ENCODE peak calls at places on chromosome 19, in five cellular contexts. J is GM23248; U is CD8-positive, alpha-beta T cell; D is thoracic aorta; Q is effector memory CD4-positive, alpha-beta T cell. M is an unnamed sample. For H3K4me1, the result is how much of the 10 kb centered on the place peaks cover.

GRCh38 chr19:37304884-37305255 is 66.0 kb upstream of the ZNF527 start:
- DNase-seq in J (no peak), U (no peak), D (no peak), Q (no peak), M (no peak)

GRCh38 chr19:48556825-48557224 is 4.9 kb downstream of the SULT2B1 start:
- DNase-seq in J (no peak), U (no peak), D (no peak), Q (no peak), M (no peak)

GRCh38 chr19:10701955-10702307 is 692 bp downstream of the QTRT1 start:
- DNase-seq in J (peak), U (no peak), D (no peak), Q (no peak), M (no peak)

GRCh38 chr19:19146000-19146608 is 7.8 kb upstream of the TMEM161A start:
- DNase-seq in J (peak), U (peak), D (no peak), Q (peak), M (peak)

GRCh38 chr19:48342414-48342738 is 17.0 kb downstream of the EMP3 start:
- DNase-seq in J (no peak), U (no peak), D (no peak), Q (no peak), M (no peak)

GRCh38 chr19:53577968-53578367 is 40.0 kb downstream of the ZNF331 start:
- DNase-seq in J (no peak), U (no peak), D (no peak), Q (no peak), M (no peak)

GRCh38 chr19:39544201-39544903 is 4.4 kb upstream of the EID2 start:
- DNase-seq in J (peak), U (no peak), D (no peak), Q (no peak), M (no peak)

GRCh38 chr19:51702754-51703654 is 9.9 kb downstream of the SPACA6 start:
- DNase-seq in J (peak), U (no peak), D (no peak), Q (no peak), M (no peak)

GRCh38 chr19:27777726-27778125 is 1435.2 kb downstream of the UQCRFS1 start:
- DNase-seq in J (no peak), U (no peak), D (no peak), Q (no peak), M (no peak)

GRCh38 chr19:54030895-54031586 is 32.7 kb downstream of the VSTM1 start:
- DNase-seq in J (peak), U (no peak), D (no peak), Q (no peak), M (no peak)

GRCh38 chr19:42531313-42531712 is 3.0 kb upstream of the CEACAM1 start:
- DNase-seq in J (no peak), U (no peak), D (no peak), Q (no peak), M (no peak)

GRCh38 chr19:10921909-10922637 is 6.4 kb downstream of the YIPF2 start:
- DNase-seq in J (no peak), U (no peak), D (no peak), Q (no peak), M (no peak)

GRCh38 chr19:45293682-45294081 is 29.0 kb downstream of the CKM start:
- DNase-seq in J (no peak), U (no peak), D (no peak), Q (no peak), M (peak)

GRCh38 chr19:13234518-13234917 is 84.3 kb downstream of the IER2 start:
- DNase-seq in J (peak), U (peak), D (no peak), Q (peak), M (peak)

GRCh38 chr19:41098762-41099161 is 10.5 kb downstream of the CYP2A13 start:
- DNase-seq in J (no peak), U (no peak), D (no peak), Q (no peak), M (no peak)

GRCh38 chr19:16355293-16356043 is 30.8 kb downstream of the KLF2 start:
- DNase-seq in J (peak), U (no peak), D (no peak), Q (no peak), M (peak)

GRCh38 chr19:11296264-11296663 is 304 bp downstream of the TSPAN16 start:
- DNase-seq in J (peak), U (no peak), D (no peak), Q (no peak), M (peak)

GRCh38 chr19:45147835-45148676 is 12.7 kb downstream of the NKPD1 start:
- DNase-seq in J (no peak), U (no peak), D (no peak), Q (no peak), M (no peak)

GRCh38 chr19:48739835-48740704 is at the start of gene RASIP1:
- DNase-seq in J (no peak), U (no peak), D (no peak), Q (no peak), M (peak)

GRCh38 chr19:15317392-15318011 is 14.8 kb downstream of the BRD4 start:
- DNase-seq in J (peak), U (no peak), D (no peak), Q (no peak), M (no peak)

GRCh38 chr19:15549581-15549980 is 41.3 kb downstream of the CYP4F22 start:
- DNase-seq in J (no peak), U (no peak), D (no peak), Q (no peak), M (no peak)

GRCh38 chr19:48385461-48386087 is 5.8 kb downstream of the KDELR1 start:
- DNase-seq in J (no peak), U (no peak), D (no peak), Q (no peak), M (no peak)

GRCh38 chr19:12545267-12545666 is 6.0 kb downstream of the ZNF564 start:
- DNase-seq in J (no peak), U (no peak), D (no peak), Q (no peak), M (no peak)

GRCh38 chr19:40889366-40889765 is 7.3 kb upstream of the CYP2A7 start:
- DNase-seq in J (peak), U (no peak), D (no peak), Q (no peak), M (no peak)

GRCh38 chr19:12938536-12939291 is at the start of gene CALR:
- DNase-seq in J (peak), U (no peak), D (no peak), Q (no peak), M (no peak)

GRCh38 chr19:44808463-44809371 is at the start of gene BCAM:
- DNase-seq in J (peak), U (no peak), D (no peak), Q (no peak), M (peak)

GRCh38 chr19:44653977-44654784 is 10.5 kb downstream of the PVR start:
- DNase-seq in J (peak), U (peak), D (no peak), Q (peak), M (peak)

GRCh38 chr19:55654323-55654832 is 457 bp upstream of the U2AF2 start:
- DNase-seq in J (peak), U (peak), D (peak), Q (peak), M (peak)

GRCh38 chr19:41691268-41691970 is 3.3 kb upstream of the CEACAM7 start:
- DNase-seq in J (peak), U (no peak), D (no peak), Q (peak), M (no peak)

GRCh38 chr19:51491586-51491985 is 10.0 kb downstream of the SIGLEC12 start:
- DNase-seq in J (no peak), U (no peak), D (no peak), Q (no peak), M (no peak)

GRCh38 chr19:29278716-29279115 is 65.8 kb upstream of the UQCRFS1 start:
- DNase-seq in J (no peak), U (no peak), D (no peak), Q (no peak), M (no peak)

GRCh38 chr19:42198676-42199439 is 18.6 kb downstream of the DEDD2 start:
- DNase-seq in J (no peak), U (peak), D (no peak), Q (peak), M (no peak)

GRCh38 chr19:43668406-43669158 is 1.4 kb downstream of the PLAUR start:
- DNase-seq in J (peak), U (peak), D (peak), Q (peak), M (peak)

GRCh38 chr19:54393381-54393780 is 21.9 kb upstream of the TTYH1 start:
- DNase-seq in J (no peak), U (no peak), D (no peak), Q (no peak), M (no peak)

GRCh38 chr19:39078436-39079200 is 5.5 kb upstream of the ACP7 start:
- DNase-seq in J (peak), U (no peak), D (no peak), Q (no peak), M (no peak)

GRCh38 chr19:48881741-48882657 is 9.8 kb downstream of the PPP1R15A start:
- DNase-seq in J (peak), U (no peak), D (no peak), Q (no peak), M (peak)

GRCh38 chr19:2096543-2097329 is at the start of gene IZUMO4:
- DNase-seq in J (peak), U (peak), D (peak), Q (peak), M (peak)

GRCh38 chr19:2097330-2098327 is 914 bp downstream of the IZUMO4 start:
- DNase-seq in J (peak), U (no peak), D (no peak), Q (peak), M (peak)

GRCh38 chr19:2099937-2100718 is 3.4 kb downstream of the IZUMO4 start:
- DNase-seq in J (no peak), U (no peak), D (no peak), Q (no peak), M (peak)

GRCh38 chr19:2099054-2099501 is 2.4 kb downstream of the IZUMO4 start:
- DNase-seq in J (no peak), U (no peak), D (no peak), Q (no peak), M (no peak)

DNA sequence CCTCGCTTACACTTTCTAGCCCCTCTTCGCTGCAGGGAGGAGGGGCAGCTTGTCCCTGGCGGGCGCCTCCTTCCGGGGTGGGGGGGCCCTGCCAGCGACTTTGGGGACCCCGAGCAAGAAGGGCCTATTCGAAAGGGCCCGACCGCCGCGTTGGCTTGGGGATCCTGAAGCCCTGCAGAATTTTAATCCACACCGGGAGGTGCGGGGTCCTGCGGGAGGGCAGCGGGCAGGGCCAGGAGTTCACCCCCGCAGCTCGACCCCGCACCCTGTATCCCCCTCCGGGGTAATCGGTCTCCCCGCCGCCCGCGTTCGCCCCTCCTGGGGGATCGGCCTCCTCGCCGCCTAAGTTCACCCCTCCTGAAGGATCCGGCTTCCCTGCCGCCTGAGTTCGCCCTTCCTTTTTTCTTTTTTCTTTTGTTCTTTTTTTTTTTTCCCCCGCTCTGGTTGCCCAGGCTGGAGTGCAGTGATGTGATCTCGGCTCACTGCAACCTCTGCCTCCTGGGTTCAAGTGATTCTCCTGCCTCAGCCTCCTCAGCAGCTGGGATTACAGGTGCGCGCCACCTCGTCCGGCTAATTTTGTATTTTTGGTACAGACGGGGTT is 688 bp downstream of the MOB3A start:
- DNase-seq in J (peak), U (no peak), D (no peak), Q (no peak), M (peak)
- H3K4me1 ChIP-seq in J (under half), U (half or more), D (under half), Q (under half), M (under half)

GRCh38 chr19:5287066-5287465 is 53.5 kb downstream of the PTPRS start:
- DNase-seq in J (no peak), U (no peak), D (no peak), Q (no peak), M (no peak)
- H3K4me1 ChIP-seq in J (under half), U (under half), D (under half), Q (under half), M (under half)

DNA sequence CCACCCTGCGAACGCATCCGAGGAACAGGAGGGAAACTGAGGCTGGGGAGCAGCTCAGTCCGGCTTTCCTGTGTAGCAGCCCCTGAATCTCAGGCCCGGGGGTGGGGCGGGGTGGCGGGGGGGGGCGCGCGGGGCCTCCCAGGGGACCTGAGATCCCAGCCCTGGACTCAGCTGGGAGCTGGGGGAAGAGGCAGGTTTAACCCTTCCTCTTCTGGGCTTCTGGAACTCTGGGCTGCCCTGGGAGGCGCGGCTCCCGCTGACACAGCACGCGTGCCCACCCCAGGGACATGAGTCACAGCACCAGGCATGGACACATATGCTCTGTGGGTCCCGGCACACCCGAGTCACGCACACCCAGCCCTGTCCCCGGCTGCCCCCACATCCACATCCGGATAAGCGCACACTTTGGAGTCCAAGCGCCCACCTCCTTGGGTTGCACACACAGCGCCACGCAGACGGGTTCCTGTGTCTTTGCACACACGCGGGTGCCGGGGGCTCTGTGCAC is 3.5 kb upstream of the CIRBP start:
- DNase-seq in J (peak), U (no peak), D (peak), Q (peak), M (peak)
- H3K4me1 ChIP-seq in J (under half), U (half or more), D (under half), Q (half or more), M (under half)

GRCh38 chr19:7224205-7224833 is 69.9 kb downstream of the INSR start:
- DNase-seq in J (peak), U (no peak), D (no peak), Q (no peak), M (no peak)
- H3K4me1 ChIP-seq in J (under half), U (under half), D (under half), Q (under half), M (under half)

GRCh38 chr19:46976845-46977320 is 42.8 kb upstream of the NPAS1 start:
- DNase-seq in J (peak), U (no peak), D (no peak), Q (no peak), M (peak)
- H3K4me1 ChIP-seq in J (half or more), U (under half), D (half or more), Q (under half), M (under half)

GRCh38 chr19:33728141-33728540 is 68.5 kb upstream of the KCTD15 start:
- DNase-seq in J (no peak), U (no peak), D (no peak), Q (no peak), M (no peak)

GRCh38 chr19:33727331-33728028 is 69.2 kb upstream of the KCTD15 start:
- DNase-seq in J (no peak), U (no peak), D (no peak), Q (no peak), M (no peak)

GRCh38 chr19:33725567-33725966 is 71.1 kb upstream of the KCTD15 start:
- DNase-seq in J (no peak), U (no peak), D (no peak), Q (no peak), M (no peak)

GRCh38 chr19:33724723-33725060 is 72.0 kb upstream of the KCTD15 start:
- DNase-seq in J (no peak), U (no peak), D (no peak), Q (no peak), M (no peak)

DNA sequence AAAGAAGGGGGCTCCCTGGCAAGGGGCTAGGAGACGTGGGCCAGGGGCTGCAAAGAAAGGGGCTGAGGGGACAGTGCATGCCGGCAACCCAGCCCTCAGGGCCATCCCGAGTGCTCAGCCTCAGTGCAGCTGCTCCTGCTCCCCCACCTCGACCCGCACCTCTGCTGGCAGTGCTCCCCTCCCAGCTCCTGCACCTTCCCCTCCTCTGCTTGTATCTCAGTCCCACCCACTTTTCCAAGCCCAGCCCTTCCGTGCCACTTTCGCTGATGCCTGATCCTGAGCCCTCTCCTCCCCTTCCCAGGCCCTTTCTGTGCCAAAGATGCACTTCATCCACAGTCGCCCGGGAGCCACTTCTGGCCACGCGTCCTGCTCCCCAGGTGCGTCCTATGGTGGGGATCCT is 69.9 kb upstream of the KCTD15 start:
- DNase-seq in J (no peak), U (no peak), D (no peak), Q (no peak), M (no peak)
- H3K4me1 ChIP-seq in J (under half), U (under half), D (under half), Q (under half), M (under half)

M was measured in right cardiac atrium.